ENCODE peak calls at places on chromosomes 3 and 15, in seven cellular contexts. One of them, this sample, is unnamed.

GRCh38 chr15:90097475-90097874 is 4.8 kb downstream of the IDH2 start:
- DNase-seq in GM12892: no peak
- DNase-seq in sigmoid colon: no peak
- DNase-seq in transverse colon: peak
- DNase-seq in spleen: peak
- DNase-seq in A549: no peak
- DNase-seq in endothelial cell of umbilical vein: no peak
- DNase-seq in this sample: peak

GRCh38 chr15:41838400-41838897 is at the start of gene PLA2G4B:
- DNase-seq in sigmoid colon: no peak
- DNase-seq in endothelial cell of umbilical vein: no peak
- DNase-seq in transverse colon: peak
- DNase-seq in A549: no peak
- DNase-seq in spleen: no peak
- DNase-seq in GM12892: no peak
- DNase-seq in this sample: no peak

GRCh38 chr15:81939604-81940440 is 106.0 kb downstream of the MEX3B start:
- DNase-seq in A549: peak
- DNase-seq in GM12892: peak
- DNase-seq in endothelial cell of umbilical vein: peak
- DNase-seq in sigmoid colon: no peak
- DNase-seq in spleen: no peak
- DNase-seq in transverse colon: no peak
- DNase-seq in this sample: peak

GRCh38 chr3:66997560-66998074 is 490 bp upstream of the KBTBD8 start:
- DNase-seq in GM12892: no peak
- DNase-seq in spleen: peak
- DNase-seq in transverse colon: no peak
- DNase-seq in endothelial cell of umbilical vein: no peak
- DNase-seq in sigmoid colon: no peak
- DNase-seq in A549: no peak
- DNase-seq in this sample: peak

GRCh38 chr3:71543371-71544016 is 40.0 kb downstream of the FOXP1 start:
- DNase-seq in spleen: no peak
- DNase-seq in endothelial cell of umbilical vein: no peak
- DNase-seq in A549: no peak
- DNase-seq in sigmoid colon: no peak
- DNase-seq in transverse colon: no peak
- DNase-seq in GM12892: no peak
- DNase-seq in this sample: no peak

GRCh38 chr3:20111836-20112235 is 71.6 kb downstream of the KAT2B start:
- DNase-seq in GM12892: no peak
- DNase-seq in transverse colon: no peak
- DNase-seq in spleen: no peak
- DNase-seq in endothelial cell of umbilical vein: no peak
- DNase-seq in sigmoid colon: no peak
- DNase-seq in A549: peak
- DNase-seq in this sample: no peak

GRCh38 chr3:190848891-190849290 is 13.6 kb downstream of the GMNC start:
- DNase-seq in transverse colon: no peak
- DNase-seq in endothelial cell of umbilical vein: no peak
- DNase-seq in GM12892: no peak
- DNase-seq in sigmoid colon: no peak
- DNase-seq in A549: no peak
- DNase-seq in spleen: no peak
- DNase-seq in this sample: no peak

GRCh38 chr15:38748710-38749109 is 184.1 kb upstream of the RASGRP1 start:
- DNase-seq in transverse colon: no peak
- DNase-seq in sigmoid colon: no peak
- DNase-seq in endothelial cell of umbilical vein: no peak
- DNase-seq in GM12892: no peak
- DNase-seq in spleen: no peak
- DNase-seq in A549: no peak
- DNase-seq in this sample: no peak

GRCh38 chr15:40093224-40093842 is 15.3 kb downstream of the BMF start:
- DNase-seq in A549: no peak
- DNase-seq in transverse colon: no peak
- DNase-seq in endothelial cell of umbilical vein: no peak
- DNase-seq in sigmoid colon: peak
- DNase-seq in spleen: no peak
- DNase-seq in GM12892: no peak
- DNase-seq in this sample: no peak

GRCh38 chr3:148147896-148148295 is 549.8 kb upstream of the AGTR1 start:
- DNase-seq in A549: no peak
- DNase-seq in GM12892: no peak
- DNase-seq in spleen: no peak
- DNase-seq in transverse colon: no peak
- DNase-seq in endothelial cell of umbilical vein: no peak
- DNase-seq in sigmoid colon: no peak
- DNase-seq in this sample: no peak

GRCh38 chr15:82986442-82986780 is 401 bp downstream of the RAMAC start:
- DNase-seq in A549: peak
- DNase-seq in sigmoid colon: no peak
- DNase-seq in GM12892: peak
- DNase-seq in endothelial cell of umbilical vein: no peak
- DNase-seq in spleen: no peak
- DNase-seq in transverse colon: no peak
- DNase-seq in this sample: no peak

GRCh38 chr3:87173776-87174175 is 53.3 kb upstream of the CHMP2B start:
- DNase-seq in spleen: no peak
- DNase-seq in A549: no peak
- DNase-seq in GM12892: no peak
- DNase-seq in transverse colon: no peak
- DNase-seq in sigmoid colon: no peak
- DNase-seq in endothelial cell of umbilical vein: no peak
- DNase-seq in this sample: peak

GRCh38 chr3:14278799-14279705 is 100.4 kb downstream of the LSM3 start:
- DNase-seq in transverse colon: no peak
- DNase-seq in spleen: peak
- DNase-seq in sigmoid colon: no peak
- DNase-seq in GM12892: no peak
- DNase-seq in endothelial cell of umbilical vein: no peak
- DNase-seq in A549: no peak
- DNase-seq in this sample: no peak

GRCh38 chr15:64813075-64813474 is 12.4 kb downstream of the PIF1 start:
- DNase-seq in transverse colon: no peak
- DNase-seq in A549: no peak
- DNase-seq in spleen: no peak
- DNase-seq in GM12892: no peak
- DNase-seq in endothelial cell of umbilical vein: no peak
- DNase-seq in sigmoid colon: no peak
- DNase-seq in this sample: peak

GRCh38 chr3:139434764-139435291 is 41.5 kb downstream of the RBP2 start:
- DNase-seq in GM12892: no peak
- DNase-seq in transverse colon: no peak
- DNase-seq in endothelial cell of umbilical vein: no peak
- DNase-seq in sigmoid colon: no peak
- DNase-seq in A549: no peak
- DNase-seq in spleen: no peak
- DNase-seq in this sample: no peak

DNA sequence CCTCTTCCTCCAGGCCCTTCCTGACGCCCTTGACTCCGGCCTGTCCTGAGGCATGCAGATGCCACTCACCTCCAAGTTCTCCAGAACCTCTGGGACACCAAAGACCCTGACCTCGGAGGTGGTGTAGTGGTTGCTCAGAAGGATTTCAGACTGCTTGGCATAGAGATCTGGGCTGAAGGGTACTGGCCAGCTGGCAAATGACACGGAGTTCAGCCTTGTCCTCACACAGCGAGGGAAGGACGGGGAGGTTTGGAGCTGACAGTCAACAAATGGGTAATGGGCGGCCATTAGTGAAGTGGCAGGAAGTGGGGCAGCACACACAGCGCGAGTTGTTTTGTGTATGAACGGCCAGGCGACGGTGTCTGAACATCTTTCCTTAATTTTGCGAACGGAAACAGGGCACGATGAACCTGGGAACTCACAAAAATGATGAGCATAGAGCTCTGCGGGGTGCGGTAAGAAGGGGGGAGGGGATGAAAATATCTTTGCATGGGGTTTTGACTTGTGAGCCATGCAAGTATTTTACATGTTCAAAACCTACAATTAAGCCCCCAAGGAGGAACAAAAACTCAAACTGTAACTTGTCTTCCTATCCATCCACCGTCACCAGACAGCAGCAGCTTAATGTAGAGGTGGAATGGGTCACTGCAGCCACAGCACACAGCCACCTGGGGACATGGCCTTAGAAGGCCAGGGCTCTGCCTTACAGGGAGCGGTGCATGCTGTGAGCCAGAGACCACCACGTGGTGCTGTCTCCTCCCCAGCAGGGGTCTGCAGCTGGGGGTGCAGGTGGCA is 43.6 kb upstream of the RPL32 start:
- DNase-seq in GM12892: no peak
- DNase-seq in endothelial cell of umbilical vein: no peak
- DNase-seq in A549: no peak
- DNase-seq in sigmoid colon: no peak
- DNase-seq in transverse colon: no peak
- DNase-seq in spleen: peak
- DNase-seq in this sample: no peak
- TF ChIP-seq POLR2A in GM12892: no peak
- TF ChIP-seq POLR2A in endothelial cell of umbilical vein: no peak
- TF ChIP-seq POLR2A in A549: no peak
- TF ChIP-seq POLR2A in sigmoid colon: no peak
- TF ChIP-seq POLR2A in transverse colon: no peak
- TF ChIP-seq POLR2A in spleen: no peak
- TF ChIP-seq POLR2A in this sample: no peak

GRCh38 chr3:142725352-142725739 is 1.5 kb downstream of the TRPC1 start:
- DNase-seq in transverse colon: no peak
- DNase-seq in sigmoid colon: no peak
- DNase-seq in spleen: no peak
- DNase-seq in GM12892: no peak
- DNase-seq in A549: no peak
- DNase-seq in endothelial cell of umbilical vein: no peak
- DNase-seq in this sample: no peak

GRCh38 chr3:142724682-142725351 is 983 bp downstream of the TRPC1 start:
- DNase-seq in spleen: peak
- DNase-seq in endothelial cell of umbilical vein: peak
- DNase-seq in sigmoid colon: peak
- DNase-seq in A549: peak
- DNase-seq in GM12892: no peak
- DNase-seq in transverse colon: peak
- DNase-seq in this sample: no peak

GRCh38 chr3:142723665-142723967 is 218 bp upstream of the TRPC1 start:
- DNase-seq in transverse colon: peak
- DNase-seq in GM12892: no peak
- DNase-seq in A549: no peak
- DNase-seq in sigmoid colon: no peak
- DNase-seq in endothelial cell of umbilical vein: no peak
- DNase-seq in spleen: no peak
- DNase-seq in this sample: no peak

GRCh38 chr3:142726017-142726416 is 2.2 kb downstream of the TRPC1 start:
- DNase-seq in GM12892: no peak
- DNase-seq in endothelial cell of umbilical vein: no peak
- DNase-seq in A549: no peak
- DNase-seq in sigmoid colon: no peak
- DNase-seq in transverse colon: no peak
- DNase-seq in spleen: no peak
- DNase-seq in this sample: no peak

DNA sequence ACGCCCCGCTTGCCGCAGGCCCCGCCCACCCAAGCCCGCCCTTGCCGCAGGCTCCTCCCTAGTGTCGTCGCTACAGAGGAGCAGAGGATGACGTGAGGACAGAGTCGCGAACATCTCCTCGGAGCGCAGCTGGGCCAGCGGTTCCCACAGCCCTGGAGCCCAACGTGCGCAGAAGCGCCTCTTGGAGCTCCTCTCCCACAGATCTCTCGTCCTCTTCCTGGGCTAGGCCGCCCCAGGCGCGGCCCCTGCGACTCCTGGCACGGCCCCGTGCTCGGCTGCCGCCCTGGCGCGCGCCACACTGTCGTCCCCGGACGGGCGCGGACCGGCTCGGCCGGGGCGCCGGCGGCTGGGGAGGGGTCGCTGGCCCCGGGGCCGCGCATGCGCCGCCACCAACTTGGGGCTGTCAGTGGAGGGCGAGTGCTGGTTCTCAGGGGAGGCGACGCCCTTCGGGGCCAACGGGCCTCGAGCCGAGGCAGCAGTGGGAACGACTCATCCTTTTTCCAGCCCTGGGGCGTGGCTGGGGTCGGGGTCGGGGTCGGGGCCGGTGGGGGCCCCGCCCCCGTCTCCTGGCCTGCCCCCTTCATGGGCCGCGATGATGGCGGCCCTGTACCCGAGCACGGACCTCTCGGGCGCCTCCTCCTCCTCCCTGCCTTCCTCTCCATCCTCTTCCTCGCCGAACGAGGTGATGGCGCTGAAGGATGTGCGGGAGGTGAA is at the start of gene TRPC1:
- DNase-seq in transverse colon: peak
- DNase-seq in sigmoid colon: peak
- DNase-seq in endothelial cell of umbilical vein: peak
- DNase-seq in spleen: peak
- DNase-seq in A549: peak
- DNase-seq in GM12892: peak
- DNase-seq in this sample: peak
- TF ChIP-seq POLR2A in transverse colon: peak
- TF ChIP-seq POLR2A in sigmoid colon: peak
- TF ChIP-seq POLR2A in endothelial cell of umbilical vein: peak
- TF ChIP-seq POLR2A in spleen: no peak
- TF ChIP-seq POLR2A in A549: peak
- TF ChIP-seq POLR2A in GM12892: no peak
- TF ChIP-seq POLR2A in this sample: peak

GRCh38 chr15:99565281-99566156 is at the start of gene MEF2A:
- DNase-seq in spleen: peak
- DNase-seq in GM12892: peak
- DNase-seq in endothelial cell of umbilical vein: peak
- DNase-seq in sigmoid colon: peak
- DNase-seq in transverse colon: peak
- DNase-seq in A549: peak
- DNase-seq in this sample: peak
- TF ChIP-seq POLR2A in spleen: peak
- TF ChIP-seq POLR2A in GM12892: peak
- TF ChIP-seq POLR2A in endothelial cell of umbilical vein: peak
- TF ChIP-seq POLR2A in sigmoid colon: peak
- TF ChIP-seq POLR2A in transverse colon: peak
- TF ChIP-seq POLR2A in A549: peak
- TF ChIP-seq POLR2A in this sample: peak

DNA sequence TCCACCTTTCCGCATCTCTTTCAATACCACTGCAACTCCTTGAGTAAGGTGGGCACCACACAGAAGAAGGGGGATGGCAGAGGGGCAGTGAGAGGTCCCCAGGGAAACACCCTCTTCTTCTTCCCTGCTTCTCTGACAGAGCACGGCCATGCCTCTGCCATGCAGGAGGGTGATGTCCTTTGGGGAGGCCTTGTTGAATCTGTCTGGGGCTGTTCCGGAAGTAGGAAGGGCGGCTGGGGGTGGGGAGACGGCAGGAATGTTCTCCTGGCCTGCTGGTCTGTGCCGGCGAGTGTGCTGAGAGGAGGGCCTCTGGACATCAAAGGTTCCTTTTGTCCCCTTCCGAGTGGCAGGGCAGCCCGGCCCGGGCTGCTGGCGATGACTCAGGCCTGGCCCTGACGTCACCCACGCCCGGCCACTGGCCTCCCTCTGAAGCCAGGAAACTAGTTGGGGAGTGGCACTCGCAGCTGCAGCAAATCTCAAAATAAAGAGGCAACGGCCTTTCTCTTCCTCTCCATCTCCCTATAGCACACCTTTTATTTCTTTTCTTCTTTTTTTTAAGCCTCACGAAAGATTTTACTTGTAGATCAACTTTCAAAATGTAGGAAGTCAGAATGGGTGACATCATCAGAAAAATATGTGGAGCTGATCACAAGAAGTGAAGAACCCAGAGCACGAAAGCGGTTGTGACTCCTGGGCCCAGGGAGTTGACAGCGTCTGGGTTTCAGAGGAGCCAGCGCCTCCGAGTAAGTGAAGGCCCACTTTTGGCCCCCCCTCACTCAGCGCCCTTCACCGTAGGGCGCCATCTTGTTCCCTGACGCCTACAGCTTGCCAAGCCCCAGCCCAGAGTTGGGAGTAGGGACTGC is at the start of gene ZBTB38:
- DNase-seq in sigmoid colon: peak
- DNase-seq in A549: peak
- DNase-seq in endothelial cell of umbilical vein: peak
- DNase-seq in GM12892: peak
- DNase-seq in transverse colon: peak
- DNase-seq in spleen: peak
- DNase-seq in this sample: peak
- TF ChIP-seq POLR2A in sigmoid colon: peak
- TF ChIP-seq POLR2A in A549: peak
- TF ChIP-seq POLR2A in endothelial cell of umbilical vein: peak
- TF ChIP-seq POLR2A in GM12892: peak
- TF ChIP-seq POLR2A in transverse colon: peak
- TF ChIP-seq POLR2A in spleen: no peak
- TF ChIP-seq POLR2A in this sample: peak

This sample was measured in erythroblast.